ENCODE peak calls at places on chromosome 5, in seven cellular contexts. I, Z, H, D, N, X and Y are unnamed samples.

GRCh38 chr5:107604990-107605389 is 65.7 kb downstream of the EFNA5 start:
- DNase-seq in I (no peak), Z (no peak), H (no peak), D (no peak), N (no peak), X (no peak), Y (no peak)

GRCh38 chr5:17441351-17441750 is 56.7 kb upstream of the TAF11L2 start:
- DNase-seq in I (peak; percentile 82), Z (no peak), H (no peak), D (no peak), N (no peak), X (no peak), Y (no peak)

GRCh38 chr5:54959673-54960418 is 25.5 kb downstream of the ESM1 start:
- DNase-seq in I (no peak), Z (no peak), H (no peak), D (no peak), N (no peak), X (peak; percentile 14), Y (no peak)

GRCh38 chr5:86095106-86095505 is 522.6 kb upstream of the COX7C start:
- DNase-seq in I (no peak), Z (no peak), H (no peak), D (no peak), N (no peak), X (no peak), Y (no peak)

GRCh38 chr5:60102961-60103683 is 209.6 kb upstream of the PDE4D start:
- DNase-seq in I (peak; percentile 9), Z (no peak), H (no peak), D (no peak), N (peak; percentile 4), X (no peak), Y (no peak)

GRCh38 chr5:100479079-100479688 is 56.0 kb upstream of the FAM174A start:
- DNase-seq in I (no peak), Z (no peak), H (no peak), D (peak; percentile 0), N (no peak), X (peak; percentile 14), Y (no peak)

GRCh38 chr5:67648201-67648671 is 451.6 kb upstream of the CD180 start:
- DNase-seq in I (peak; percentile 38), Z (no peak), H (peak; percentile 86), D (no peak), N (no peak), X (no peak), Y (no peak)

GRCh38 chr5:65024681-65025080 is 256.0 kb downstream of the CWC27 start:
- DNase-seq in I (no peak), Z (no peak), H (no peak), D (no peak), N (no peak), X (no peak), Y (no peak)

GRCh38 chr5:66903218-66903617 is 293.4 kb downstream of the CD180 start:
- DNase-seq in I (no peak), Z (no peak), H (no peak), D (no peak), N (no peak), X (no peak), Y (no peak)

GRCh38 chr5:55701462-55702103 is 10.5 kb downstream of the SLC38A9 start:
- DNase-seq in I (no peak), Z (no peak), H (no peak), D (no peak), N (no peak), X (no peak), Y (no peak)

GRCh38 chr5:150261231-150261630 is 28.3 kb downstream of the CAMK2A start:
- DNase-seq in I (no peak), Z (no peak), H (no peak), D (no peak), N (no peak), X (no peak), Y (no peak)

GRCh38 chr5:141326088-141326854 is 4.0 kb upstream of the PCDHGA1 start:
- DNase-seq in I (peak; percentile 23), Z (peak; percentile 53), H (peak; percentile 66), D (peak; percentile 57), N (peak; percentile 82), X (peak; percentile 54), Y (peak; percentile 56)

GRCh38 chr5:181235323-181235688 is 8.4 kb downstream of the RACK1 start:
- DNase-seq in I (no peak), Z (no peak), H (no peak), D (no peak), N (no peak), X (no peak), Y (no peak)

GRCh38 chr5:14153932-14154646 is 10.9 kb downstream of the TRIO start:
- DNase-seq in I (no peak), Z (no peak), H (peak; percentile 61), D (peak; percentile 27), N (peak; percentile 64), X (no peak), Y (no peak)

GRCh38 chr5:40052812-40053211 is 626.9 kb upstream of the PTGER4 start:
- DNase-seq in I (no peak), Z (no peak), H (no peak), D (no peak), N (no peak), X (no peak), Y (no peak)

GRCh38 chr5:179233909-179234562 is 111.2 kb downstream of the ADAMTS2 start:
- DNase-seq in I (no peak), Z (no peak), H (no peak), D (no peak), N (no peak), X (no peak), Y (no peak)

GRCh38 chr5:133290669-133291235 is 238.9 kb downstream of the HSPA4 start:
- DNase-seq in I (no peak), Z (no peak), H (no peak), D (no peak), N (no peak), X (no peak), Y (no peak)

GRCh38 chr5:110807174-110807573 is 68.4 kb downstream of the SLC25A46 start:
- DNase-seq in I (no peak), Z (no peak), H (peak; percentile 51), D (no peak), N (no peak), X (no peak), Y (no peak)

GRCh38 chr5:169178269-169178668 is 122.7 kb downstream of the SLIT3 start:
- DNase-seq in I (no peak), Z (no peak), H (no peak), D (no peak), N (no peak), X (no peak), Y (no peak)

GRCh38 chr5:45038366-45038987 is 229.7 kb downstream of the MRPS30 start:
- DNase-seq in I (no peak), Z (no peak), H (no peak), D (no peak), N (no peak), X (peak; percentile 18), Y (no peak)

GRCh38 chr5:139848508-139849100 is 53.0 kb downstream of the PSD2 start:
- DNase-seq in I (no peak), Z (peak; percentile 13), H (peak; percentile 60), D (no peak), N (no peak), X (no peak), Y (no peak)

GRCh38 chr5:122192477-122192876 is 63.1 kb downstream of the ZNF474 start:
- DNase-seq in I (no peak), Z (no peak), H (no peak), D (no peak), N (no peak), X (no peak), Y (no peak)

GRCh38 chr5:181121675-181122561 is 9.1 kb downstream of the OR2V1 start:
- DNase-seq in I (no peak), Z (no peak), H (no peak), D (no peak), N (no peak), X (no peak), Y (no peak)

GRCh38 chr5:124397290-124397689 is 349.1 kb downstream of the ZNF608 start:
- DNase-seq in I (no peak), Z (no peak), H (no peak), D (no peak), N (no peak), X (no peak), Y (no peak)

GRCh38 chr5:181217111-181217804 is 5.8 kb upstream of the TRIM41 start:
- DNase-seq in I (no peak), Z (peak; percentile 60), H (peak; percentile 62), D (peak; percentile 65), N (peak; percentile 55), X (peak; percentile 46), Y (no peak)

GRCh38 chr5:179827684-179828083 is 7.0 kb downstream of the SQSTM1 start:
- DNase-seq in I (no peak), Z (no peak), H (peak; percentile 25), D (no peak), N (no peak), X (no peak), Y (no peak)

GRCh38 chr5:142817031-142817430 is 46.9 kb downstream of the ARHGAP26 start:
- DNase-seq in I (no peak), Z (no peak), H (no peak), D (no peak), N (no peak), X (no peak), Y (no peak)

GRCh38 chr5:172445866-172446265 is 8.5 kb downstream of the SH3PXD2B start:
- DNase-seq in I (no peak), Z (no peak), H (no peak), D (no peak), N (no peak), X (no peak), Y (no peak)

GRCh38 chr5:1901983-1902382 is 19.3 kb upstream of the IRX4 start:
- DNase-seq in I (no peak), Z (no peak), H (no peak), D (no peak), N (no peak), X (no peak), Y (no peak)